ENCODE peak calls at places on chromosome 9, in five cellular contexts. S, R, N, O and I are unnamed samples.

GRCh38 chr9:114404531-114404930 is 16.7 kb upstream of the AKNA start:
- DNase-seq in S (no peak), R (no peak), N (no peak), O (no peak), I (no peak)

GRCh38 chr9:127904518-127904887 is 5.1 kb upstream of the ST6GALNAC6 start:
- DNase-seq in S (no peak), R (no peak), N (no peak), O (no peak), I (no peak)

GRCh38 chr9:95574176-95574575 is 57.4 kb upstream of the PTCH1 start:
- DNase-seq in S (no peak), R (no peak), N (no peak), O (no peak), I (no peak)

GRCh38 chr9:304519-305185 is 90.0 kb downstream of the DOCK8 start:
- DNase-seq in S (no peak), R (no peak), N (peak), O (no peak), I (no peak)

GRCh38 chr9:89732295-89732951 is 127.6 kb downstream of the GADD45G start:
- DNase-seq in S (no peak), R (no peak), N (no peak), O (no peak), I (no peak)

GRCh38 chr9:84153885-84154284 is 173.3 kb downstream of the RMI1 start:
- DNase-seq in S (no peak), R (no peak), N (no peak), O (no peak), I (no peak)

GRCh38 chr9:100322954-100323536 is 29.7 kb downstream of the TEX10 start:
- DNase-seq in S (peak), R (no peak), N (peak), O (no peak), I (no peak)

GRCh38 chr9:113350338-113350672 is 964 bp downstream of the BSPRY start:
- DNase-seq in S (peak), R (no peak), N (no peak), O (peak), I (no peak)

GRCh38 chr9:15469406-15469805 is 41.4 kb downstream of the PSIP1 start:
- DNase-seq in S (no peak), R (no peak), N (no peak), O (no peak), I (no peak)

GRCh38 chr9:136114606-136115005 is 4.1 kb downstream of the TMEM250 start:
- DNase-seq in S (no peak), R (no peak), N (no peak), O (no peak), I (no peak)

GRCh38 chr9:91856419-91856818 is 93.6 kb downstream of the ROR2 start:
- DNase-seq in S (no peak), R (no peak), N (no peak), O (no peak), I (no peak)

GRCh38 chr9:88994820-88995180 is 3.5 kb downstream of the S1PR3 start:
- DNase-seq in S (no peak), R (no peak), N (no peak), O (no peak), I (peak)

GRCh38 chr9:110357510-110357909 is 19.8 kb upstream of the TXNDC8 start:
- DNase-seq in S (no peak), R (no peak), N (no peak), O (no peak), I (no peak)

GRCh38 chr9:2053883-2054845 is 39.0 kb downstream of the SMARCA2 start:
- DNase-seq in S (peak), R (peak), N (no peak), O (peak), I (no peak)

GRCh38 chr9:128340691-128341434 is 536 bp downstream of the SLC27A4 start:
- DNase-seq in S (peak), R (no peak), N (peak), O (peak), I (no peak)

GRCh38 chr9:21902112-21902511 is 92.1 kb downstream of the CDKN2A start:
- DNase-seq in S (no peak), R (no peak), N (no peak), O (no peak), I (no peak)

GRCh38 chr9:134060546-134060945 is 7.3 kb downstream of the BRD3 start:
- DNase-seq in S (no peak), R (no peak), N (no peak), O (no peak), I (no peak)

GRCh38 chr9:122406264-122406890 is 35.6 kb downstream of the PTGS1 start:
- DNase-seq in S (no peak), R (no peak), N (no peak), O (no peak), I (no peak)

GRCh38 chr9:16012621-16013020 is 459.8 kb downstream of the CCDC171 start:
- DNase-seq in S (no peak), R (no peak), N (no peak), O (no peak), I (no peak)

GRCh38 chr9:82104252-82104651 is 115.7 kb downstream of the SPATA31D1 start:
- DNase-seq in S (no peak), R (no peak), N (no peak), O (no peak), I (no peak)
- TF ChIP-seq CTCF in S (no peak), R (no peak), N (no peak), O (no peak), I (no peak)

GRCh38 chr9:124037790-124038189 is 26.2 kb downstream of the LHX2 start:
- DNase-seq in S (no peak), R (no peak), N (no peak), O (no peak), I (no peak)

GRCh38 chr9:124038790-124039633 is 27.4 kb downstream of the LHX2 start:
- DNase-seq in S (no peak), R (no peak), N (no peak), O (no peak), I (no peak)

GRCh38 chr9:124036578-124036977 is 25.0 kb downstream of the LHX2 start:
- DNase-seq in S (no peak), R (no peak), N (no peak), O (no peak), I (no peak)

GRCh38 chr9:124040186-124040920 is 28.8 kb downstream of the LHX2 start:
- DNase-seq in S (no peak), R (no peak), N (no peak), O (no peak), I (no peak)

GRCh38 chr9:124038239-124038638 is 26.7 kb downstream of the LHX2 start:
- DNase-seq in S (no peak), R (no peak), N (no peak), O (no peak), I (no peak)
- TF ChIP-seq CTCF in S (no peak), R (no peak), N (no peak), O (no peak), I (no peak)

DNA sequence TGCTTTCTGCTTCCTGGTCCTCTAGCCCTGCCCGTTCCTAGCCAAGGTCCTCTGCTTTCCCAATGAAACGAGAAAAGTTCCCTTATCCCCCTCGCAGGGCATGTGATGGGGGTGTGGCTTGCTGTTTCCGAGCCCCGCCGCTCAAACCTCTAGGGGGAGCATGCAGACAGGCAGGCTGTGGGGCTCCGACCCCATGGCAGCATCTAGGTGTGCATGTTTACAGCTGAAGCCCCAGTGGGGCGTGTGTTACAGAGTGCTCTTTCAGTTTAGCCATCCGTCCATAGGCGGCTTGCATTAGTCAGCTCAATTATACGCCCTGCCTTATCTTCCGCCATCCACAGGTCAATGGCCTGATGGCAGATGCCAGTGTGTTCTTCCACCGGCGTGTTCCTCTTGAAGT is 48.3 kb upstream of the SPATA31E1 start:
- DNase-seq in S (no peak), R (no peak), N (peak), O (no peak), I (no peak)
- TF ChIP-seq CTCF in S (no peak), R (no peak), N (no peak), O (no peak), I (no peak)

DNA sequence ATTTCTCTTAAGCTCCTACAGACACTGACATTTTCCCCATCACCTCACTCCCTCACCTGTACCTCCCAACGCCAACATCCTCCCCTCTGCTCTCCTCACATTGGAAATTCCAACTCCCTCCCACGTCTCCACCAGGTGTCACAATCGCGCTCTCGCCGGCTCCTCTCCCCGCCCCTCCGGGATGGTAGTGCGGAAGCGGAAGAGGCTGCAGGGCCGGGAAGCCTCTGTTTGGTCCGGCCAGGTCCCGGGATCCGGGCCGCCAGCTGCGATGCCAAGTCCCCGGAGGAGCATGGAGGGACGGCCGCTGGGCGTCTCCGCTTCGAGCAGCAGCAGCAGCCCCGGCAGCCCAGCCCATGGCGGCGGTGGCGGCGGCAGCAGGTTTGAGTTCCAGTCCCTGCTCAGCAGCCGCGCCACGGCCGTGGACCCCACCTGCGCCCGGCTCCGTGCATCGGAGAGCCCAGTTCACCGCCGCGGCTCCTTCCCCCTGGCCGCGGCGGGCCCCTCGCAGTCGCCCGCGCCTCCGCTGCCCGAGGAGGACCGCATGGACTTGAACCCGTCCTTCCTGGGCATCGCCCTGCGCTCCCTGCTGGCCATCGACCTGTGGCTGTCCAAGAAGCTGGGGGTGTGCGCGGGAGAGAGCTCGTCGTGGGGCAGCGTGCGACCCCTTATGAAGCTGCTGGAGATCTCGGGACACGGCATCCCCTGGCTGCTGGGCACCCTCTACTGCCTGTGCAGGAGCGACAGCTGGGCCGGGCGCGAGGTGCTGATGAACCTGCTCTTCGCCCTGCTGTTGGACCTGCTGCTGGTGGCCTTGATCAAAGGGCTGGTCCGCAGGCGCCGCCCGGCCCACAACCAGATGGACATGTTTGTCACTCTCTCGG is at the start of gene PLPP6:
- DNase-seq in S (peak), R (peak), N (peak), O (peak), I (peak)
- TF ChIP-seq CTCF in S (peak), R (no peak), N (peak), O (peak), I (peak)

GRCh38 chr9:125706661-125707539 is at the start of gene MAPKAP1:
- DNase-seq in S (peak), R (peak), N (peak), O (peak), I (peak)
- TF ChIP-seq CTCF in S (no peak), R (no peak), N (no peak), O (no peak), I (no peak)

GRCh38 chr9:93686127-93686879 is 109.9 kb downstream of the PHF2 start:
- DNase-seq in S (no peak), R (no peak), N (no peak), O (no peak), I (peak)

GRCh38 chr9:93686880-93687236 is 110.5 kb downstream of the PHF2 start:
- DNase-seq in S (no peak), R (no peak), N (no peak), O (no peak), I (no peak)

GRCh38 chr9:93684161-93684765 is 107.9 kb downstream of the PHF2 start:
- DNase-seq in S (no peak), R (peak), N (no peak), O (no peak), I (peak)

GRCh38 chr9:93683331-93684134 is 107.1 kb downstream of the PHF2 start:
- DNase-seq in S (no peak), R (peak), N (no peak), O (peak), I (peak)

GRCh38 chr9:93684806-93685553 is 108.6 kb downstream of the PHF2 start:
- DNase-seq in S (no peak), R (no peak), N (no peak), O (no peak), I (no peak)
- TF ChIP-seq CTCF in S (no peak), R (no peak), N (no peak), O (no peak), I (peak)

DNA sequence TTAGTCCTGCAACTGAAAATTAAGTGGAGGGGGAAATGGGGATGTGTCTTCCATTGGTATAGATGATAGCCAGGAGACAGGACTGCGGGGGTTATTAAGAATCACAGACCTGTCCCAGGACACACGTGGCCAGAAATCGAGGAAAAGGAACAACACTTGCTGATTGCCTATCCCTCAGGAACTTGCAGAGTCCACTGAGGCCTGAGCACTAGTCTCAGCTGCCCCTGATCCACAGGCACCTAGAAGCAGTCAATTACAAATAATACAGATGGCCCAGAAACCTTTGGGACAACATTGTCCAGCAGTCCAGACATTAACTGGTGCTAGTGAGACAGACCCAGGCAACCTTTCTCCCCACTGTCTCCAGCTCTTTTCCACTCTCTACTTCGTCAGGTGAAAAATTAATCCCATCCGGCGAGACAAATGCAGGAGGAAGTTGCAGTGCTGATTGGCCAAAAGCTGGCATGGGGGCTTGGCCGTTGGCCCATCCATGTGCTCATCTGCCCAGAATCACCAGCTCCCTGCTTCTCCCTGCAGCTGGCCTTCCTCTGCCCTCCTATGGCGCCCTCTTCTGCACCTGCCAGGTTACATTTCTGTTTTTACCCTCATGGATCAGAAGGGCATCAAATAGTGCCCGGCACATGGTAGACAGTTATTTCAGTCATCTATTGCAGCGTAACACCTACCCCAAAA is 3.5 kb upstream of the B4GALT1 start:
- DNase-seq in S (no peak), R (no peak), N (no peak), O (peak), I (no peak)
- TF ChIP-seq CTCF in S (no peak), R (no peak), N (no peak), O (peak), I (no peak)

GRCh38 chr9:78121488-78121887 is 89.9 kb upstream of the GNAQ start:
- DNase-seq in S (no peak), R (no peak), N (peak), O (peak), I (no peak)
- TF ChIP-seq CTCF in S (no peak), R (no peak), N (peak), O (peak), I (peak)

DNA sequence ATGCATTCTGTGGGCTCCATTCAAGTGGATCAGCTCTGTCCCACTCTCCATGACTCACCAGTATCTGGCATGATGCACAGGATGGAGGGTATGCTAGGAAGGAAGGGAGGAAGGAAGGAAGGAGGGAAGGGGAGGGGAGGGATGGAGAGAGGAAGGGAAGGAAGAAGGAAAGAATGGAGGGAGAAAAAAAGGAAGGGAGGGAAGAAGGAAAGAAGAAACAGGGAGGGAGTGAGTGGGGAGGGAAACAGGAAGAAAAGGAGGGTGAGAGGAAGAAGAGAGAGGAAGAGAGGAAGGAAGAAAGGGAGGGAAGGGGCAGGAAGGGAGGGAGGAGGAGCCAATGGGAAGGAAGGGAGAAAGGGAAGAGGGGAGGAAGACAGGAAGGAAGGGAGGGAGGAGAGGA is 5.3 kb upstream of the BARHL1 start:
- DNase-seq in S (no peak), R (no peak), N (no peak), O (no peak), I (no peak)
- TF ChIP-seq CTCF in S (no peak), R (no peak), N (no peak), O (no peak), I (no peak)

DNA sequence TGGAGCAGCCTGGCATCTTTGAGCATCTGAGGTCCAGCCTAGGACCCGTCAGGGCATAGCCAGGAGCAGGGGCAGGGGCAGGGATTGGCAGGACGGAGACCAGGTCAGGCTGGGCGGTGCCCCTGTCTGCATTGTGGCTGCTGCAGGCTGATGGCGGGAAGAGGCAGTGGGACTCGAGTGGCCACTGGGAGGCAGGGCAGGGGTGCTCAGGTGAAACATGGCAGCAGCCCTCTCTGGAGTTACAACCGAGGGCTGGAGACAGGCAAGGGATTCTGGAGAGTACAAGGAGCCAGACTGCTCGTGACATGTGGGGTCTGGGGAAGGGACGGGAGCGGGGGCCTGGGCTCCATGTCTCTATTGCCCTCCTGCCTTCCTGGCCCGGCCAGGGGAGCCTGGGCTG is 97.4 kb upstream of the RAPGEF1 start:
- DNase-seq in S (no peak), R (no peak), N (peak), O (no peak), I (no peak)
- TF ChIP-seq CTCF in S (no peak), R (no peak), N (no peak), O (no peak), I (peak)